ENCODE peak calls at places on chromosome 5, in eight cellular contexts. J is A549; P is cardiac muscle cell; B is psoas muscle; K is neuronal stem cell; Z is PC-9; F is right cardiac atrium; M is CD8-positive, alpha-beta T cell. C is an unnamed sample. For H3K4me1, the result is how much of the 10 kb centered on the place peaks cover.

GRCh38 chr5:173925449-173926071 is 37.4 kb downstream of the CPEB4 start:
- DNase-seq in J (peak), P (peak), B (no peak), K (no peak), Z (peak), F (peak), M (peak), C (peak)

GRCh38 chr5:5751987-5752386 is 329.5 kb downstream of the ICE1 start:
- DNase-seq in J (no peak), P (no peak), B (no peak), K (no peak), Z (no peak), F (no peak), M (no peak), C (no peak)

GRCh38 chr5:119363271-119363670 is 7.5 kb downstream of the TNFAIP8 start:
- DNase-seq in J (no peak), P (no peak), B (no peak), K (no peak), Z (no peak), F (no peak), M (no peak), C (no peak)

GRCh38 chr5:177103523-177104253 is 17.0 kb downstream of the FGFR4 start:
- DNase-seq in J (no peak), P (no peak), B (no peak), K (no peak), Z (no peak), F (peak), M (no peak), C (no peak)

GRCh38 chr5:117131876-117132275 is 557.3 kb upstream of the SEMA6A start:
- DNase-seq in J (no peak), P (no peak), B (no peak), K (no peak), Z (no peak), F (no peak), M (no peak), C (no peak)

GRCh38 chr5:54753034-54753433 is 232.4 kb downstream of the ESM1 start:
- DNase-seq in J (no peak), P (no peak), B (no peak), K (no peak), Z (no peak), F (no peak), M (no peak), C (no peak)

GRCh38 chr5:170438581-170438980 is 49.4 kb upstream of the KCNMB1 start:
- DNase-seq in J (no peak), P (no peak), B (no peak), K (no peak), Z (no peak), F (no peak), M (no peak), C (no peak)

GRCh38 chr5:87150630-87151029 is 117.1 kb upstream of the RASA1 start:
- DNase-seq in J (no peak), P (no peak), B (no peak), K (no peak), Z (no peak), F (no peak), M (no peak), C (no peak)

GRCh38 chr5:140258016-140258415 is 44.9 kb downstream of the PFDN1 start:
- DNase-seq in J (no peak), P (no peak), B (no peak), K (no peak), Z (no peak), F (no peak), M (no peak), C (no peak)

GRCh38 chr5:67246108-67246507 is 49.5 kb upstream of the CD180 start:
- DNase-seq in J (peak), P (peak), B (no peak), K (peak), Z (no peak), F (peak), M (no peak), C (no peak)

GRCh38 chr5:124310453-124310852 is 436.0 kb downstream of the ZNF608 start:
- DNase-seq in J (no peak), P (no peak), B (no peak), K (no peak), Z (no peak), F (no peak), M (no peak), C (no peak)

GRCh38 chr5:65721050-65721774 is 697 bp downstream of the SGTB start:
- DNase-seq in J (peak), P (peak), B (peak), K (peak), Z (peak), F (peak), M (peak), C (peak)

GRCh38 chr5:111197523-111197922 is 26.7 kb upstream of the CAMK4 start:
- DNase-seq in J (no peak), P (peak), B (no peak), K (no peak), Z (no peak), F (peak), M (no peak), C (no peak)

DNA sequence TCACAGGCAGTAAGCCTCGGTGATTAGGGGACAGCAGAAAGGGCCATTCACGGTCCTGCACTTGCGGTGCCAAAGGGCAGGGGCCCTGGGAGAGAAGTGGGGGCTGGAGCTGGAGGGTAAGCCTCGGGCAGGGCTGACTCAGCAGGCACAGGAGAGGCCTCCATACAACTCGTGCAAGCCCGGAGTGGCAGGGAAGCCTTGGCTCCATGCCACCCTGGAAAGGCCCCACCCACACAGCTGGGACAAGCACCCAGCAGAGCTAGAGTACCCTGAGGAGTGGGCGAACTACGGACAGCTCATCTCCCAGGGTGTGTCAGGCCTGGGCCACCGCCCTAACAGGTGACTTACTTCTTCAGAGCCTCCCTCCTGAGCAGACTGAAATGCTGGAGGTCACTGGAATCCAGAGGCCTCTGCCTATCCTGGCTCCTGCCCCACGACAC is 5.6 kb upstream of the CAMK2A start:
- DNase-seq in J (peak), P (no peak), B (no peak), K (no peak), Z (peak), F (peak), M (no peak), C (peak)
- H3K4me1 ChIP-seq in J (under half), P (under half), B (under half), K (under half), Z (under half), F (under half), M (under half), C (under half)

DNA sequence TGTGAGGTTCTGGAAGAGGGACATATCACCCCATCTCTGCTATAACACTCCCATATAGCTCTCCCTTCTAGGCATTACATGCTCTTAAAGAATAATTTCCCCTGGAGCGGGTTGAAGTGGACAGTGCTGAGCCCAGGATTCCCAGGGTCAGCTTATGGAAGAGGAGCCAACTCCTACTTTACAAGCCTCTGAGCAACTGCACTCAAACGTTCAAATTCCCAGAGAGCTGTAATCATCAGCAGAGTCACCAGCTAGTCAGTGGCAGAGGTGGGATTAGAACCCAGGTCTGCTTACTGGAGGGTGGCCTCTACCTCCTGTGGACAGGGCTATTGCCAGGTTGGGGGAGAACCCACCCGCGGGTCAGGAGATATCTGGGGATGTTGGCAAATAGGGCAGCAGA is 1.4 kb downstream of the NEURL1B start:
- DNase-seq in J (no peak), P (no peak), B (peak), K (no peak), Z (no peak), F (no peak), M (no peak), C (no peak)
- H3K4me1 ChIP-seq in J (under half), P (under half), B (under half), K (under half), Z (under half), F (under half), M (under half), C (under half)

GRCh38 chr5:166188482-166188881 is 2103.0 kb upstream of the WWC1 start:
- DNase-seq in J (no peak), P (no peak), B (no peak), K (no peak), Z (no peak), F (no peak), M (no peak), C (no peak)
- H3K4me1 ChIP-seq in J (under half), P (under half), B (under half), K (under half), Z (under half), F (under half), M (under half), C (under half)

DNA sequence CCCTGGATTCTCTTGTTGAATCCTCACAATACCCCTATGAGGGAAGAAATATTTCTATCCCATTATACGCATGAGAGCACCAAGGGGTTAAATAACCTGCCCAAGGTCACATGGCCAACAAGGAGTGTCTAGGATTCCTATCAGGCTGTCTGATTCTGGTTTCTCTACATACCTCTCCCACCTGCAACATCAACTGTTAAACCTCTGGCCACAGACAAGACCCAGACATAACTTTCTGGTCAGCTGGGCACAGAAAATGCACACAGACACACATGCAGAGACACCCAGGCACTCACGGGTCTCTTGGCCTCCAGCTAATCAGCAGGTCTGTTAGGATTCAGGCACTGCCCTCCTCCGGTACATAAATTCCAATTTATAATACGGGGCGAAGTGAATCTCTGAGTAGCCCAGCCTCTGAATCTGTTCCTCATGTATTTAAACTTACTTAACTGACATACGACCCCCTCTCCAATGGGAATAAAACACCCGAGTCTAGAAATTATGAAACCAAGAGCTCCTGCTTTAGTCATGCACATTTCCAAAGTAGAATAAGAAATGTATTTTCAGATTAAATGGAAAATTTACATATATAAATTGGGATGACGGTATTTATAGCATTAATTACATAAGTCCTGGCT is 1.5 kb downstream of the SEPTIN8 start:
- DNase-seq in J (no peak), P (peak), B (no peak), K (no peak), Z (peak), F (no peak), M (no peak), C (no peak)
- H3K4me1 ChIP-seq in J (under half), P (under half), B (under half), K (under half), Z (under half), F (under half), M (under half), C (under half)

GRCh38 chr5:10634562-10634961 is 70.7 kb downstream of the ANKRD33B start:
- DNase-seq in J (no peak), P (no peak), B (no peak), K (no peak), Z (no peak), F (no peak), M (no peak), C (no peak)
- H3K4me1 ChIP-seq in J (under half), P (under half), B (under half), K (under half), Z (under half), F (under half), M (under half), C (half or more)

GRCh38 chr5:157232706-157233105 is 33.2 kb upstream of the CYFIP2 start:
- DNase-seq in J (no peak), P (no peak), B (no peak), K (no peak), Z (no peak), F (no peak), M (no peak), C (no peak)
- H3K4me1 ChIP-seq in J (under half), P (under half), B (under half), K (under half), Z (under half), F (under half), M (under half), C (under half)